ENCODE peak calls at places on chromosomes 7 and 10, in ten cellular contexts. E, Z, M, W, S, K, D, A, J and B are unnamed samples.
A peak's percentile ranks its signal among the peaks of the same experiment; 100 is the strongest.

GRCh38 chr10:82160291-82160690 is 285.3 kb downstream of the NRG3 start:
- DNase-seq in E (no peak), Z (no peak), M (no peak), W (no peak), S (no peak), K (no peak), D (no peak), A (no peak), J (no peak), B (no peak)

GRCh38 chr7:74092321-74092963 is 8.8 kb downstream of the LIMK1 start:
- DNase-seq in E (no peak), Z (no peak), M (peak; percentile 71), W (no peak), S (no peak), K (peak; percentile 85), D (no peak), A (peak; percentile 74), J (no peak), B (no peak)

GRCh38 chr7:76514926-76515325 is 4.6 kb downstream of the UPK3B start:
- DNase-seq in E (no peak), Z (peak; percentile 11), M (peak; percentile 38), W (no peak), S (no peak), K (no peak), D (no peak), A (no peak), J (no peak), B (no peak)

GRCh38 chr7:12917801-12918200 is 230.4 kb downstream of the ARL4A start:
- DNase-seq in E (no peak), Z (no peak), M (no peak), W (no peak), S (no peak), K (no peak), D (no peak), A (no peak), J (no peak), B (no peak)

GRCh38 chr7:2894118-2894940 is 50.2 kb upstream of the GNA12 start:
- DNase-seq in E (peak; percentile 51), Z (no peak), M (no peak), W (no peak), S (no peak), K (no peak), D (no peak), A (no peak), J (no peak), B (no peak)

GRCh38 chr7:98078197-98078870 is 28.3 kb upstream of the LMTK2 start:
- DNase-seq in E (no peak), Z (no peak), M (no peak), W (no peak), S (no peak), K (no peak), D (no peak), A (no peak), J (no peak), B (no peak)

GRCh38 chr7:155420116-155420515 is 37.8 kb upstream of the EN2 start:
- DNase-seq in E (no peak), Z (no peak), M (no peak), W (no peak), S (no peak), K (no peak), D (no peak), A (no peak), J (no peak), B (no peak)

GRCh38 chr7:131909151-131909768 is 352.8 kb upstream of the PODXL start:
- DNase-seq in E (no peak), Z (no peak), M (peak; percentile 72), W (no peak), S (no peak), K (no peak), D (no peak), A (peak; percentile 41), J (no peak), B (no peak)

GRCh38 chr10:69089638-69090599 is 2.0 kb downstream of the SRGN start:
- DNase-seq in E (peak; percentile 65), Z (peak; percentile 83), M (no peak), W (no peak), S (peak; percentile 52), K (no peak), D (peak; percentile 64), A (peak; percentile 61), J (no peak), B (no peak)

GRCh38 chr10:27742926-27743735 is 2.5 kb downstream of the MKX start:
- DNase-seq in E (no peak), Z (peak; percentile 26), M (peak; percentile 28), W (peak; percentile 54), S (peak; percentile 37), K (no peak), D (no peak), A (peak; percentile 60), J (no peak), B (no peak)

GRCh38 chr10:27743736-27744477 is 1.7 kb downstream of the MKX start:
- DNase-seq in E (no peak), Z (no peak), M (peak; percentile 24), W (peak; percentile 43), S (peak; percentile 35), K (no peak), D (no peak), A (peak; percentile 40), J (no peak), B (no peak)

GRCh38 chr10:27745380-27745718 is 270 bp downstream of the MKX start:
- DNase-seq in E (no peak), Z (no peak), M (peak; percentile 14), W (no peak), S (no peak), K (no peak), D (no peak), A (peak; percentile 28), J (no peak), B (no peak)

GRCh38 chr10:27745719-27746363 is at the start of gene MKX:
- DNase-seq in E (no peak), Z (no peak), M (peak; percentile 31), W (peak; percentile 81), S (peak; percentile 32), K (no peak), D (peak; percentile 38), A (peak; percentile 73), J (no peak), B (peak; percentile 84)

DNA sequence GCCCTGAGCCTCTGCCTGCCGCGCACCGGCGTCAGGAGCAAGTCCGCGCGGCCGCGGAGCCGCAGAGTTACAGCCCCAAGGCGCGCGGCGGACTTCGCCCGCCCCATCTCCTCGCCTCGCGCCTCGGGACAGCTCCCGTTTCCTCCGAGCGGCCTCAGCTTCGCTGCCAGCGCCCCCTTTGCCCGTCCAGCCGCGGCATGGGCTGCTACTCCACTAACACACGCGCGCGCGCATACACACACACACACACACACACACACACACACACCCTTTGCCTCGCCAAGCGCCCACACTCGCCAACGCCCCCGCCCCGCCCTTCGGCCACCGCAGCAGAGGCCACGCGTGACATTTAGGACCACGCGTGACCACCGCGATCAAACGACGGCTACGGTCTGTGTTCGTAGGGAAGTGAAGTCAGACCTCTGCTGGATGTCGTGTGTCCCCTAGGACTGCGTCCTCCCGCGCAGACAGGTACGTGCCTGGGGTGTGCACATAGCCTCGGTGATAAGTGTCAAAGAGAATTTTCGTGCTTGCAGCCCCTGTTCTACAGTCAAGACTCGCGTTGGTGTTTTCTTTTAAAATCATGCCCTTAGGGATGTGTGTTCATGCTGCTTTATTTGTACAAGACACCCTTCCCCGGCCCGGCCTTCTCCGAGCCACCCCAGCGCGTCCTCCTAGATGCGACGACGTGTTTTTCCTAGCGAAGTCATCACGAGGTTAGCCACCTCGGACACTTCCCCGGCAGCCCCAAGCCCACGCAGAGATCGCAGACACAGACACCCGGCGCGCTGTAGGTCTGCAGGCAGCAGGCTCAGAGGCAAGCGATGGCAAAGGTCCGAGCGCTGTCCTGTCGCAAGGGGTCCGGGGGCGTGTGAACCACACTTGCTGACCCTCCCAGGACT is 890 bp downstream of the MKX start:
- DNase-seq in E (no peak), Z (peak; percentile 40), M (peak; percentile 21), W (peak; percentile 77), S (no peak), K (no peak), D (no peak), A (peak; percentile 63), J (no peak), B (no peak)
- H3K4me3 ChIP-seq in E (no peak overlapping the region), Z (no peak overlapping the region), M (no peak overlapping the region), W (peak overlapping the region; percentile 45), S (peak overlapping the region; percentile 61), K (no peak overlapping the region), D (peak overlapping the region; percentile 12), A (peak overlapping the region; percentile 89), J (no peak overlapping the region), B (peak overlapping the region; percentile 68)

GRCh38 chr7:78301361-78301760 is 502.8 kb downstream of the PHTF2 start:
- DNase-seq in E (no peak), Z (no peak), M (no peak), W (peak; percentile 2), S (no peak), K (no peak), D (peak; percentile 45), A (no peak), J (no peak), B (no peak)
- H3K4me3 ChIP-seq in E (no peak overlapping the region), Z (no peak overlapping the region), M (peak overlapping the region; percentile 15), W (no peak overlapping the region), S (no peak overlapping the region), K (no peak overlapping the region), D (no peak overlapping the region), A (no peak overlapping the region), J (no peak overlapping the region), B (no peak overlapping the region)

GRCh38 chr7:32941996-32942782 is 15.1 kb upstream of the FKBP9 start:
- DNase-seq in E (no peak), Z (peak; percentile 93), M (peak; percentile 88), W (peak; percentile 53), S (peak; percentile 85), K (peak; percentile 53), D (peak; percentile 14), A (peak; percentile 91), J (no peak), B (peak; percentile 36)

GRCh38 chr7:32943654-32944030 is 13.6 kb upstream of the FKBP9 start:
- DNase-seq in E (no peak), Z (no peak), M (no peak), W (no peak), S (no peak), K (no peak), D (no peak), A (no peak), J (no peak), B (no peak)

GRCh38 chr7:32948202-32948601 is 9.0 kb upstream of the FKBP9 start:
- DNase-seq in E (no peak), Z (peak; percentile 36), M (no peak), W (no peak), S (no peak), K (no peak), D (no peak), A (no peak), J (no peak), B (no peak)

GRCh38 chr7:32942783-32943653 is 14.2 kb upstream of the FKBP9 start:
- DNase-seq in E (no peak), Z (peak; percentile 92), M (peak; percentile 99), W (peak; percentile 86), S (peak; percentile 88), K (peak; percentile 88), D (peak; percentile 51), A (peak; percentile 93), J (peak; percentile 46), B (peak; percentile 59)

GRCh38 chr7:32947420-32947983 is 9.7 kb upstream of the FKBP9 start:
- DNase-seq in E (no peak), Z (no peak), M (no peak), W (no peak), S (no peak), K (no peak), D (no peak), A (no peak), J (no peak), B (no peak)
- H3K4me3 ChIP-seq in E (no peak overlapping the region), Z (no peak overlapping the region), M (no peak overlapping the region), W (no peak overlapping the region), S (no peak overlapping the region), K (no peak overlapping the region), D (no peak overlapping the region), A (no peak overlapping the region), J (no peak overlapping the region), B (no peak overlapping the region)

GRCh38 chr7:23467731-23468720 is 2.3 kb downstream of the IGF2BP3 start:
- DNase-seq in E (no peak), Z (peak; percentile 90), M (peak; percentile 48), W (peak; percentile 78), S (no peak), K (peak; percentile 36), D (no peak), A (no peak), J (no peak), B (peak; percentile 58)
- H3K4me3 ChIP-seq in E (peak overlapping the region; percentile 96), Z (peak overlapping the region; percentile 84), M (peak overlapping the region; percentile 89), W (peak overlapping the region; percentile 72), S (no peak overlapping the region), K (peak overlapping the region; percentile 97), D (peak overlapping the region; percentile 87), A (no peak overlapping the region), J (peak overlapping the region; percentile 98), B (peak overlapping the region; percentile 93)